ENCODE peak calls at places on chromosomes 12 and 14, in six cellular contexts. I, Q, V, D, R and B are unnamed samples.

GRCh38 chr14:105173901-105174894 is 5.6 kb upstream of the JAG2 start:
- DNase-seq in R (no peak), I (no peak), D (no peak), Q (no peak), V (no peak), B (no peak)

GRCh38 chr12:49187184-49187583 is 1.7 kb downstream of the TUBA1A start:
- DNase-seq in D (no peak), R (peak), I (peak), V (peak), Q (no peak), B (peak)

GRCh38 chr14:75339059-75339458 is 60.4 kb downstream of the FOS start:
- DNase-seq in I (no peak), R (no peak), Q (no peak), D (no peak), V (peak), B (peak)

GRCh38 chr12:62736596-62736995 is 198.4 kb downstream of the PPM1H start:
- DNase-seq in R (no peak), V (no peak), D (no peak), Q (no peak), I (no peak), B (no peak)

GRCh38 chr12:110252716-110253115 is 28.3 kb upstream of the ATP2A2 start:
- DNase-seq in R (no peak), Q (no peak), I (no peak), D (peak), V (no peak), B (no peak)

GRCh38 chr12:53365245-53365904 is 14.6 kb upstream of the SP1 start:
- DNase-seq in V (peak), D (no peak), I (no peak), Q (no peak), R (no peak), B (peak)

GRCh38 chr14:88553886-88554457 is 835 bp downstream of the PTPN21 start:
- DNase-seq in I (peak), V (no peak), Q (no peak), D (no peak), R (no peak), B (no peak)

GRCh38 chr12:121992059-121992879 is 29.4 kb upstream of the BCL7A start:
- DNase-seq in V (peak), R (no peak), D (peak), Q (no peak), I (peak), B (peak)

GRCh38 chr12:24133385-24133784 is 183.9 kb upstream of the SOX5 start:
- DNase-seq in Q (no peak), R (no peak), I (peak), V (no peak), D (no peak), B (no peak)

GRCh38 chr14:70045715-70046535 is 142.8 kb downstream of the SLC8A3 start:
- DNase-seq in Q (no peak), R (peak), I (peak), D (peak), V (peak), B (peak)